ENCODE peak calls at places on chromosomes 6 and 20, in four cellular contexts. One of them, this sample, is unnamed.

GRCh38 chr6:107816818-107817217 is 7.3 kb downstream of the SCML4 start:
- DNase-seq in KG1: no peak
- DNase-seq in endothelial cell: no peak
- DNase-seq in ELR: no peak
- DNase-seq in this sample: peak; percentile 42

GRCh38 chr6:169587992-169588391 is 113.8 kb downstream of the WDR27 start:
- DNase-seq in KG1: no peak
- DNase-seq in endothelial cell: no peak
- DNase-seq in ELR: no peak
- DNase-seq in this sample: no peak

GRCh38 chr6:15370730-15371129 is 124.9 kb downstream of the JARID2 start:
- DNase-seq in KG1: no peak
- DNase-seq in endothelial cell: no peak
- DNase-seq in ELR: no peak
- DNase-seq in this sample: no peak

GRCh38 chr6:107207251-107207890 is 92.1 kb upstream of the BEND3 start:
- DNase-seq in KG1: no peak
- DNase-seq in endothelial cell: no peak
- DNase-seq in ELR: no peak
- DNase-seq in this sample: no peak

GRCh38 chr20:58818585-58819285 is 32.0 kb downstream of the GNAS-AS1 start:
- DNase-seq in KG1: no peak
- DNase-seq in endothelial cell: no peak
- DNase-seq in ELR: peak; percentile 73
- DNase-seq in this sample: no peak

GRCh38 chr6:854405-855073 is 161.6 kb upstream of the EXOC2 start:
- DNase-seq in KG1: no peak
- DNase-seq in endothelial cell: no peak
- DNase-seq in ELR: no peak
- DNase-seq in this sample: no peak

GRCh38 chr6:14638562-14638931 is 521.0 kb downstream of the CD83 start:
- DNase-seq in KG1: no peak
- DNase-seq in endothelial cell: no peak
- DNase-seq in ELR: no peak
- DNase-seq in this sample: no peak

GRCh38 chr6:85747654-85748053 is 105.0 kb upstream of the SYNCRIP start:
- DNase-seq in KG1: no peak
- DNase-seq in endothelial cell: no peak
- DNase-seq in ELR: peak; percentile 49
- DNase-seq in this sample: no peak

GRCh38 chr20:39669659-39670058 is 707.5 kb downstream of the DHX35 start:
- DNase-seq in KG1: no peak
- DNase-seq in endothelial cell: no peak
- DNase-seq in ELR: no peak
- DNase-seq in this sample: no peak

GRCh38 chr6:56370127-56370540 is 122.8 kb upstream of the COL21A1 start:
- DNase-seq in KG1: no peak
- DNase-seq in endothelial cell: peak; percentile 60
- DNase-seq in ELR: peak; percentile 79
- DNase-seq in this sample: peak; percentile 76

GRCh38 chr6:11645016-11645415 is 107.5 kb downstream of the TMEM170B start:
- DNase-seq in KG1: no peak
- DNase-seq in endothelial cell: no peak
- DNase-seq in ELR: no peak
- DNase-seq in this sample: no peak

GRCh38 chr6:35810831-35811698 is 5.9 kb downstream of the LHFPL5 start:
- DNase-seq in KG1: no peak
- DNase-seq in endothelial cell: no peak
- DNase-seq in ELR: peak; percentile 80
- DNase-seq in this sample: peak; percentile 51

GRCh38 chr6:72826744-72827438 is 205.0 kb downstream of the KCNQ5 start:
- DNase-seq in KG1: no peak
- DNase-seq in endothelial cell: no peak
- DNase-seq in ELR: peak; percentile 92
- DNase-seq in this sample: no peak

GRCh38 chr6:1481326-1481725 is 92.0 kb downstream of the FOXF2 start:
- DNase-seq in KG1: no peak
- DNase-seq in endothelial cell: no peak
- DNase-seq in ELR: peak; percentile 98
- DNase-seq in this sample: no peak

GRCh38 chr6:48560408-48560807 is 449.4 kb upstream of the PTCHD4 start:
- DNase-seq in KG1: no peak
- DNase-seq in endothelial cell: no peak
- DNase-seq in ELR: peak; percentile 68
- DNase-seq in this sample: no peak

GRCh38 chr6:70415247-70415646 is 1.9 kb downstream of the FAM135A start:
- DNase-seq in KG1: peak; percentile 12
- DNase-seq in endothelial cell: no peak
- DNase-seq in ELR: no peak
- DNase-seq in this sample: no peak

GRCh38 chr20:9032758-9033157 is 36.1 kb upstream of the PLCB4 start:
- DNase-seq in KG1: no peak
- DNase-seq in endothelial cell: no peak
- DNase-seq in ELR: peak; percentile 23
- DNase-seq in this sample: no peak

GRCh38 chr20:63386491-63386890 is 25.3 kb upstream of the CHRNA4 start:
- DNase-seq in KG1: no peak
- DNase-seq in endothelial cell: no peak
- DNase-seq in ELR: no peak
- DNase-seq in this sample: no peak

GRCh38 chr6:24931752-24932691 is 3.7 kb downstream of the RIPOR2 start:
- DNase-seq in KG1: no peak
- DNase-seq in endothelial cell: no peak
- DNase-seq in ELR: peak; percentile 27
- DNase-seq in this sample: no peak

GRCh38 chr6:36117639-36118549 is 12.4 kb upstream of the MAPK13 start:
- DNase-seq in KG1: no peak
- DNase-seq in endothelial cell: no peak
- DNase-seq in ELR: no peak
- DNase-seq in this sample: no peak

GRCh38 chr6:164693934-164694333 is 615.5 kb downstream of the C6orf118 start:
- DNase-seq in KG1: no peak
- DNase-seq in endothelial cell: no peak
- DNase-seq in ELR: no peak
- DNase-seq in this sample: no peak

GRCh38 chr6:164107297-164107995 is 692.9 kb downstream of the QKI start:
- DNase-seq in KG1: no peak
- DNase-seq in endothelial cell: no peak
- DNase-seq in ELR: peak; percentile 12
- DNase-seq in this sample: no peak

GRCh38 chr6:131960371-131961133 is 9.4 kb upstream of the CCN2 start:
- DNase-seq in KG1: no peak
- DNase-seq in endothelial cell: no peak
- DNase-seq in ELR: peak; percentile 59
- DNase-seq in this sample: no peak